ENCODE peak calls at places on chromosomes 7 and 10, in five cellular contexts. U is cardiac muscle cell; B is CD8-positive, alpha-beta T cell; G is pancreas; Q is Caco-2. D is an unnamed sample.

GRCh38 chr7:1236132-1236655 is 3.5 kb downstream of the UNCX start:
- DNase-seq in Q (no peak), U (no peak), B (no peak), G (no peak), D (no peak)

GRCh38 chr7:40782836-40783235 is 648.0 kb downstream of the SUGCT start:
- DNase-seq in Q (no peak), G (no peak), U (no peak), B (no peak), D (no peak)

GRCh38 chr10:110747609-110748464 is 103.7 kb downstream of the RBM20 start:
- DNase-seq in U (no peak), Q (no peak), G (no peak), B (no peak), D (no peak)

GRCh38 chr7:2541291-2542010 is 13.9 kb downstream of the BRAT1 start:
- DNase-seq in U (no peak), Q (no peak), B (peak), G (no peak), D (no peak)

GRCh38 chr10:29657719-29658274 is 23.0 kb upstream of the SVIL start:
- DNase-seq in G (no peak), B (peak), Q (no peak), U (no peak), D (no peak)

GRCh38 chr10:57165671-57166070 is 804.6 kb upstream of the ZWINT start:
- DNase-seq in U (no peak), B (no peak), Q (no peak), G (no peak), D (no peak)

GRCh38 chr7:45506059-45506458 is 68.1 kb upstream of the ADCY1 start:
- DNase-seq in Q (no peak), B (no peak), G (no peak), U (no peak), D (no peak)

GRCh38 chr10:96017227-96017687 is 26.1 kb upstream of the CCNJ start:
- DNase-seq in Q (peak), G (peak), U (peak), B (no peak), D (no peak)

GRCh38 chr7:42981595-42981994 is 49.4 kb downstream of the MRPL32 start:
- DNase-seq in Q (no peak), G (no peak), U (no peak), B (no peak), D (no peak)

GRCh38 chr10:70753841-70754621 is 31.1 kb downstream of the TBATA start:
- DNase-seq in Q (no peak), G (no peak), U (peak), B (no peak), D (no peak)

GRCh38 chr10:97498841-97499560 is at the start of gene UBTD1:
- DNase-seq in Q (peak), U (peak), B (peak), G (peak), D (no peak)

GRCh38 chr7:1752771-1753562 is 82.9 kb downstream of the ELFN1 start:
- DNase-seq in U (no peak), B (no peak), G (no peak), Q (no peak), D (no peak)

GRCh38 chr7:80334908-80335307 is 177.0 kb downstream of the GNAT3 start:
- DNase-seq in U (no peak), B (no peak), G (no peak), Q (no peak), D (no peak)

GRCh38 chr10:128078136-128078969 is 47.9 kb downstream of the MKI67 start:
- DNase-seq in B (no peak), U (peak), G (peak), Q (no peak), D (peak)

GRCh38 chr7:77685219-77685618 is 11.0 kb upstream of the RSBN1L start:
- DNase-seq in U (no peak), G (peak), B (no peak), Q (no peak), D (no peak)

GRCh38 chr10:76195990-76196389 is 764.6 kb downstream of the LRMDA start:
- DNase-seq in U (no peak), Q (no peak), G (no peak), B (no peak), D (no peak)

GRCh38 chr7:127809285-127809702 is 157.3 kb downstream of the SND1 start:
- DNase-seq in B (no peak), U (peak), G (no peak), Q (no peak), D (no peak)

GRCh38 chr7:79454325-79454960 is 976 bp upstream of the MAGI2 start:
- DNase-seq in U (peak), G (no peak), Q (no peak), B (no peak), D (no peak)

GRCh38 chr7:2662273-2663120 is 25.5 kb upstream of the AMZ1 start:
- DNase-seq in U (no peak), G (no peak), Q (no peak), B (no peak), D (no peak)

GRCh38 chr7:78489851-78490250 is 691.3 kb downstream of the PHTF2 start:
- DNase-seq in U (no peak), G (no peak), Q (no peak), B (no peak), D (no peak)

GRCh38 chr7:27901028-27901760 is 161.2 kb downstream of the TAX1BP1 start:
- DNase-seq in U (peak), G (no peak), Q (no peak), B (no peak), D (no peak)

GRCh38 chr10:2575460-2575859 is 491.9 kb upstream of the PFKP start:
- DNase-seq in G (no peak), Q (no peak), B (no peak), U (peak), D (no peak)

GRCh38 chr7:45685619-45686240 is 111.6 kb downstream of the ADCY1 start:
- DNase-seq in U (no peak), Q (peak), B (no peak), G (no peak), D (no peak)

GRCh38 chr7:75727881-75728592 is 10.7 kb downstream of the HIP1 start:
- DNase-seq in Q (no peak), B (peak), G (peak), U (no peak), D (no peak)

GRCh38 chr10:126088144-126088543 is 191.8 kb downstream of the FANK1 start:
- DNase-seq in G (no peak), B (no peak), U (no peak), Q (no peak), D (no peak)
- TF ChIP-seq CTCF in G (no peak), B (no peak), U (no peak), Q (no peak), D (no peak)

GRCh38 chr10:91643700-91644099 is 10.8 kb upstream of the PPP1R3C start:
- DNase-seq in U (no peak), B (no peak), Q (no peak), G (no peak), D (no peak)
- TF ChIP-seq CTCF in U (peak), B (no peak), Q (no peak), G (no peak), D (no peak)

GRCh38 chr7:32587431-32587948 is 92.2 kb downstream of the AVL9 start:
- DNase-seq in Q (peak), G (no peak), U (peak), B (no peak), D (no peak)
- TF ChIP-seq CTCF in Q (no peak), G (no peak), U (no peak), B (no peak), D (no peak)

GRCh38 chr10:74234569-74234968 is 83.5 kb downstream of the ADK start:
- DNase-seq in Q (no peak), B (no peak), G (no peak), U (no peak), D (no peak)
- TF ChIP-seq CTCF in Q (no peak), B (peak), G (no peak), U (peak), D (no peak)

DNA sequence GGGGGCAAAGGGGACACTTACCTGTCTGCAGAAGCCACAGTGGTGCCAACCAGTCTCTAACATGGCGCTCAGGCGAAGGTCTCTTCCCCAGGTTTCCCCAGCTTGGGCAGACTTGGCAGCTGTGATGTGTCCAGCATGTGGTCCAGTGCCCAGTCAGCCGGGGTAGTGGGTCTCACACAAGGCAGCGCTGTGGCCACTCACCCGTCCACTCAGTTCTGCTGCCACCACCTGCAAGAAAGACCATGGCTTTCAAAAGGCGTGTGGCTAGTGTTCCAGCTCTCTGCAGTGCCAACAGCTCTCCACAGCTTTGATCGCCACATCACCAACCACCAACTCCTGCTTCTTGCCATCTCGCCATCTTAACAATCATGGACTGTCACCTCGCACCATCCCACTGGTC is 259.6 kb downstream of the USP6NL start:
- DNase-seq in Q (peak), U (no peak), G (no peak), B (no peak), D (no peak)
- TF ChIP-seq CTCF in Q (no peak), U (no peak), G (no peak), B (no peak), D (no peak)